ENCODE peak calls at places on chromosomes 5 and 9, in four cellular contexts. A is sigmoid colon, C is breast epithelium, Z is gastrocnemius medialis. S is an unnamed sample. For H3K4me1, the result is how much of the 10 kb centered on the place peaks cover.

GRCh38 chr5:89866410-89866809 is 543.1 kb downstream of the CETN3 start:
- DNase-seq in A (no peak), C (no peak), Z (no peak), S (no peak)

GRCh38 chr9:136022731-136023400 is 61.7 kb upstream of the UBAC1 start:
- DNase-seq in A (peak), C (peak), Z (no peak), S (no peak)

GRCh38 chr5:34656001-34656699 is at the start of gene RAI14:
- DNase-seq in A (peak), C (peak), Z (peak), S (peak)

GRCh38 chr5:96133337-96134094 is 171.9 kb upstream of the ELL2 start:
- DNase-seq in A (no peak), C (no peak), Z (no peak), S (no peak)

GRCh38 chr9:33265211-33265885 is 499 bp downstream of the CHMP5 start:
- DNase-seq in A (peak), C (no peak), Z (no peak), S (peak)

GRCh38 chr5:73299017-73299630 is 126.1 kb downstream of the TMEM174 start:
- DNase-seq in A (no peak), C (no peak), Z (no peak), S (no peak)

GRCh38 chr5:109876941-109877669 is 187.4 kb downstream of the MAN2A1 start:
- DNase-seq in A (no peak), C (no peak), Z (no peak), S (no peak)

GRCh38 chr9:131732061-131732526 is 7.8 kb downstream of the RAPGEF1 start:
- DNase-seq in A (peak), C (no peak), Z (peak), S (no peak)

GRCh38 chr9:99732715-99733114 is 89.0 kb upstream of the NR4A3 start:
- DNase-seq in A (no peak), C (no peak), Z (no peak), S (no peak)

GRCh38 chr5:25955337-25955736 is 1083.0 kb downstream of the CDH9 start:
- DNase-seq in A (no peak), C (no peak), Z (no peak), S (no peak)

GRCh38 chr5:125592856-125593255 is 830.4 kb upstream of the GRAMD2B start:
- DNase-seq in A (no peak), C (no peak), Z (no peak), S (no peak)

GRCh38 chr9:136546697-136547481 is 1.0 kb upstream of the NOTCH1 start:
- DNase-seq in A (peak), C (no peak), Z (peak), S (no peak)

GRCh38 chr9:101977614-101978210 is 239.3 kb upstream of the GRIN3A start:
- DNase-seq in A (no peak), C (no peak), Z (no peak), S (no peak)

GRCh38 chr5:61071565-61071964 is 90.7 kb downstream of the SMIM15 start:
- DNase-seq in A (no peak), C (no peak), Z (no peak), S (no peak)

GRCh38 chr5:133610489-133611356 is 1.6 kb downstream of the FSTL4 start:
- DNase-seq in A (no peak), C (peak), Z (peak), S (peak)

GRCh38 chr9:95444160-95444559 is 72.6 kb downstream of the PTCH1 start:
- DNase-seq in A (no peak), C (no peak), Z (no peak), S (no peak)

GRCh38 chr5:77641397-77641943 is 3.0 kb upstream of the OTP start:
- DNase-seq in A (no peak), C (no peak), Z (no peak), S (no peak)

GRCh38 chr9:36486454-36486932 is 86.2 kb upstream of the MELK start:
- DNase-seq in A (no peak), C (no peak), Z (no peak), S (no peak)

GRCh38 chr9:86042226-86042625 is 57.1 kb downstream of the GOLM1 start:
- DNase-seq in A (no peak), C (no peak), Z (no peak), S (no peak)

GRCh38 chr9:9670454-9670853 is 942.3 kb downstream of the PTPRD start:
- DNase-seq in A (no peak), C (no peak), Z (no peak), S (no peak)

GRCh38 chr9:130635721-130636647 is 28.4 kb upstream of the PRDM12 start:
- DNase-seq in A (no peak), C (no peak), Z (no peak), S (peak)

GRCh38 chr9:98318834-98319478 is 63.5 kb upstream of the TBC1D2 start:
- DNase-seq in A (no peak), C (no peak), Z (no peak), S (peak)

GRCh38 chr5:131630208-131630962 is 4.6 kb downstream of the RAPGEF6 start:
- DNase-seq in A (no peak), C (no peak), Z (no peak), S (no peak)

GRCh38 chr5:123099514-123100151 is 10.6 kb downstream of the PRDM6 start:
- DNase-seq in A (no peak), C (no peak), Z (no peak), S (no peak)

GRCh38 chr9:112971415-112971814 is 40.6 kb downstream of the ZNF883 start:
- DNase-seq in A (no peak), C (no peak), Z (no peak), S (no peak)

GRCh38 chr5:107455111-107455544 is 215.6 kb downstream of the EFNA5 start:
- DNase-seq in A (no peak), C (no peak), Z (no peak), S (no peak)

GRCh38 chr5:143733635-143734341 is 78.2 kb upstream of the HMHB1 start:
- DNase-seq in A (no peak), C (no peak), Z (no peak), S (no peak)

GRCh38 chr5:137361275-137361674 is 137.9 kb downstream of the SPOCK1 start:
- DNase-seq in A (no peak), C (no peak), Z (no peak), S (no peak)

GRCh38 chr5:111495159-111495558 is 17.2 kb downstream of the STARD4 start:
- DNase-seq in A (no peak), C (no peak), Z (no peak), S (no peak)

GRCh38 chr9:123483191-123483803 is 127.3 kb downstream of the CRB2 start:
- DNase-seq in A (peak), C (no peak), Z (no peak), S (peak)

GRCh38 chr5:88833371-88834107 is 49.4 kb downstream of the MEF2C start:
- DNase-seq in A (peak), C (no peak), Z (no peak), S (peak)

DNA sequence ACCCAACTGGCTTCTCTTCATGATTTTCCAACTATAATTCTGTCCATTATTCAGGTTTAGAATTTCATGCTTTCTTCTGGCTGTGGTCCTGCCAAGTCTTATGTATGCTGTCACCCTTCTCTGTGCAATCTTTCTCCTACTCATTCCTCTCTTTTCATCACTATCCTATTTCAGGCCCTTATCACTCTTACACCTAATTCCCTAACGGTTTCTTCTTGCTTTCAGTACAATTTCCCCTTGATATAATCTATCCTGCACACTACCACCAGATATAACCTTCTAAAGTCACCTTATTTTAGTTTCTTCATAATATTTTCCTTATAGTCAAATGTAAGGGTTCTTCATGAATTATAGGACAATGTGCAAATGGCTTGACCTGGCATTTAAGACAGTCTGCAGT is 436.2 kb downstream of the RAB3C start:
- DNase-seq in A (no peak), C (no peak), Z (no peak), S (no peak)
- H3K4me3 ChIP-seq in A (no peak), C (no peak), Z (no peak), S (no peak)

DNA sequence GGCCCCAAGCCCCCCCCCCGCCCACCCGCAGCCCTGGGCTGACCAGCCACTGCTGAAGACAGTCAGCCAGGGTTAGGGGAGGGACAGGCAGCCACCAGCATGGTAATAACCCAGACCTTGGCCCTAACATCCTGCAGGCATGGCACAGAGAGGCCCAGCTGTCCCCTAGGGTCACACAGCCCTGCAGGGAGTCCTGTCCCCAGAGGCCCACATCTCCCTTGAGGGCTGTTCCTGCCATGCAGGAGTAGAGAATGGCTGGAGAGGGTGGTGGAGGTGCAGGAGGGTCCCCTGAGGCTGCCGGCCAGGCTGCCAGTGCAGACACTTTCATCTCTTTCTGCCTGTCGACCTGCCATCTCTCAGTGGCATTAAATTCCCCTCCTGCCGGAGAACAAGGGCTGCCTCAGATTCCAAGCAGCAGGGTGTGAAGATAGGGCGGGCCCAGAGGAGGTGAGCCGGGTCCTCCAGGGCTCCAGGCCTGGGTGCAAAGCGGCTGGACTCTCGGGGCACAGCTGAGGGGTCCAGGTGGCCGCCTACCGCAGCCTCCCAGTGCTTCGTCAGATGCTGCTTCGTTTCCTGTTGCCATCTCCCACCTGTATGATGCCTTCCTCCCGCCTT is 40.0 kb downstream of the CXXC5 start:
- DNase-seq in A (no peak), C (no peak), Z (no peak), S (no peak)
- H3K4me1 ChIP-seq in A (under half), C (under half), Z (half or more), S (under half)

DNA sequence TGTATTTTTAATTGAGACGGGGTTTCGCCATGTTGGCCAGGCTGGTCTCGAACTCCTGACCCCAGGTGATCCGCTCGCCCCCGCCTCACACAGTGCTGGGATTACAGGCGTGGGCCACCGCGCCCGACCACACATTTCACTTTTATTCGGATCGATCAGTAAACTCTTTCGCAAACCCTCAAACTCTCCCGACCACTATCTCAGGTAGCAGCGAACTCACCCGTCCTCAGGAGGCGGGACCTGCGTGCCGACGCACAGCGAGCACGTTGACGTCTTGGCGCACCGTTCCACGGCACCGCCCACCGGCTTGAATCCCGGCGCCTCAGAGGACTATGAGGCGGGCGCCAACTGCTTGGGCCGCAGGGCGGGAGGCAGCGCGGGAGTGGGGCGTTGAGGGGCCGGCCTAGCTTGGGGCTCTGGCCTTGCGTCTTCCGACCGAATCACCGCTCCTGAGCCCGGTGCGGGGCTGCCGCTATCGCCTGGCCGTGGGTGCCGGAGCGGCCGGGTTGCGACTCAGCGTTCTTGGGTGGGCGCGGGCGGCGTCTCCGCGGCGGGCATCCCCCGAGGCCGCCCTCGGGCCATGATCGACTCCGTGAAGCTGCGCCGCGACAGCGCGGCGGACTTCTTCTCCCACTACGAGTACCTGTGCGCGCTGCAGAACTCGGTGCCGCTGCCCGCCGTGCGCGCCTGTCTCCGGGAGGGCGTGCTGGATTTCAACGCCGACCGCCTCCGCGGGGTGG is at the start of gene CEP78:
- DNase-seq in A (peak), C (peak), Z (peak), S (peak)
- TF ChIP-seq POLR2A in A (peak), C (peak), Z (no peak), S (no peak)

GRCh38 chr9:34458013-34458966 is at the start of the genes DNAI1 and FAM219A:
- DNase-seq in A (peak), C (peak), Z (peak), S (peak)

GRCh38 chr9:34458967-34459355 is 356 bp downstream of the DNAI1 start:
- DNase-seq in A (peak), C (no peak), Z (no peak), S (peak)

GRCh38 chr9:34459941-34460340 is 1.3 kb downstream of the DNAI1 start:
- DNase-seq in A (no peak), C (no peak), Z (no peak), S (no peak)

GRCh38 chr9:34457266-34458012 is 931 bp downstream of the FAM219A start:
- DNase-seq in A (peak), C (peak), Z (peak), S (peak)

GRCh38 chr9:34459356-34459755 is 751 bp downstream of the DNAI1 start:
- DNase-seq in A (no peak), C (no peak), Z (no peak), S (no peak)
- H3K4me3 ChIP-seq in A (no peak), C (no peak), Z (no peak), S (no peak)